ENCODE peak calls at places on chromosomes 12 and 14, in six cellular contexts. One of them, this sample, is unnamed.

GRCh38 chr12:75526655-75527511 is 15.5 kb upstream of the KRR1 start:
- DNase-seq in H1: no peak
- DNase-seq in neuronal stem cell: peak; percentile 24
- DNase-seq in IMR-90: peak; percentile 84
- DNase-seq in mesendoderm: peak; percentile 63
- DNase-seq in H9: peak; percentile 45
- DNase-seq in this sample: no peak

GRCh38 chr14:65332141-65332871 is 80.2 kb upstream of the FUT8 start:
- DNase-seq in H1: no peak
- DNase-seq in neuronal stem cell: no peak
- DNase-seq in IMR-90: no peak
- DNase-seq in mesendoderm: no peak
- DNase-seq in H9: no peak
- DNase-seq in this sample: peak; percentile 23

GRCh38 chr12:108542320-108542719 is 18.7 kb downstream of the SART3 start:
- DNase-seq in H1: no peak
- DNase-seq in neuronal stem cell: no peak
- DNase-seq in IMR-90: peak; percentile 41
- DNase-seq in mesendoderm: no peak
- DNase-seq in H9: no peak
- DNase-seq in this sample: no peak

GRCh38 chr12:45939759-45940158 is 50.6 kb downstream of the SCAF11 start:
- DNase-seq in H1: no peak
- DNase-seq in neuronal stem cell: no peak
- DNase-seq in IMR-90: no peak
- DNase-seq in mesendoderm: no peak
- DNase-seq in H9: no peak
- DNase-seq in this sample: no peak

GRCh38 chr12:108649668-108650067 is 16.0 kb upstream of the SELPLG start:
- DNase-seq in H1: no peak
- DNase-seq in neuronal stem cell: no peak
- DNase-seq in IMR-90: peak; percentile 94
- DNase-seq in mesendoderm: no peak
- DNase-seq in H9: no peak
- DNase-seq in this sample: peak; percentile 27

GRCh38 chr12:6340745-6341438 is 984 bp downstream of the TNFRSF1A start:
- DNase-seq in H1: no peak
- DNase-seq in neuronal stem cell: no peak
- DNase-seq in IMR-90: no peak
- DNase-seq in mesendoderm: no peak
- DNase-seq in H9: no peak
- DNase-seq in this sample: peak; percentile 40

GRCh38 chr14:39302124-39302810 is 68.6 kb downstream of the MIA2 start:
- DNase-seq in H1: no peak
- DNase-seq in neuronal stem cell: no peak
- DNase-seq in IMR-90: no peak
- DNase-seq in mesendoderm: no peak
- DNase-seq in H9: no peak
- DNase-seq in this sample: no peak

GRCh38 chr12:1838223-1838993 is 18.0 kb downstream of the LRTM2 start:
- DNase-seq in H1: no peak
- DNase-seq in neuronal stem cell: no peak
- DNase-seq in IMR-90: no peak
- DNase-seq in mesendoderm: no peak
- DNase-seq in H9: no peak
- DNase-seq in this sample: no peak

GRCh38 chr14:51442513-51443175 is 202.6 kb downstream of the TMX1 start:
- DNase-seq in H1: no peak
- DNase-seq in neuronal stem cell: no peak
- DNase-seq in IMR-90: peak; percentile 99
- DNase-seq in mesendoderm: no peak
- DNase-seq in H9: no peak
- DNase-seq in this sample: peak; percentile 87

GRCh38 chr14:74084277-74085046 is at the start of the genes ALDH6A1 and LIN52:
- DNase-seq in H1: peak; percentile 99
- DNase-seq in neuronal stem cell: peak; percentile 100
- DNase-seq in IMR-90: peak; percentile 100
- DNase-seq in mesendoderm: peak; percentile 100
- DNase-seq in H9: peak; percentile 100
- DNase-seq in this sample: peak; percentile 100

GRCh38 chr14:22326001-22326400 is 263.0 kb downstream of the DAD1 start:
- DNase-seq in H1: no peak
- DNase-seq in neuronal stem cell: no peak
- DNase-seq in IMR-90: no peak
- DNase-seq in mesendoderm: no peak
- DNase-seq in H9: no peak
- DNase-seq in this sample: no peak

GRCh38 chr14:92728781-92729364 is 19.6 kb downstream of the LGMN start:
- DNase-seq in H1: no peak
- DNase-seq in neuronal stem cell: no peak
- DNase-seq in IMR-90: peak; percentile 31
- DNase-seq in mesendoderm: peak; percentile 14
- DNase-seq in H9: no peak
- DNase-seq in this sample: peak; percentile 65

GRCh38 chr14:51789631-51790030 is 70.8 kb upstream of the GNG2 start:
- DNase-seq in H1: no peak
- DNase-seq in neuronal stem cell: no peak
- DNase-seq in IMR-90: no peak
- DNase-seq in mesendoderm: no peak
- DNase-seq in H9: no peak
- DNase-seq in this sample: no peak

GRCh38 chr14:92568621-92569479 is 55.3 kb downstream of the RIN3 start:
- DNase-seq in H1: no peak
- DNase-seq in neuronal stem cell: no peak
- DNase-seq in IMR-90: no peak
- DNase-seq in mesendoderm: no peak
- DNase-seq in H9: no peak
- DNase-seq in this sample: no peak

GRCh38 chr14:32102152-32102787 is 25.2 kb downstream of the ARHGAP5 start:
- DNase-seq in H1: no peak
- DNase-seq in neuronal stem cell: no peak
- DNase-seq in IMR-90: no peak
- DNase-seq in mesendoderm: no peak
- DNase-seq in H9: no peak
- DNase-seq in this sample: no peak

GRCh38 chr14:50035214-50035613 is 81.2 kb downstream of the VCPKMT start:
- DNase-seq in H1: no peak
- DNase-seq in neuronal stem cell: no peak
- DNase-seq in IMR-90: no peak
- DNase-seq in mesendoderm: no peak
- DNase-seq in H9: no peak
- DNase-seq in this sample: peak; percentile 96

GRCh38 chr12:51403744-51404143 is 12.5 kb upstream of the GALNT6 start:
- DNase-seq in H1: no peak
- DNase-seq in neuronal stem cell: no peak
- DNase-seq in IMR-90: no peak
- DNase-seq in mesendoderm: no peak
- DNase-seq in H9: peak; percentile 22
- DNase-seq in this sample: peak; percentile 96

GRCh38 chr12:51401020-51401419 is 9.8 kb upstream of the GALNT6 start:
- DNase-seq in H1: no peak
- DNase-seq in neuronal stem cell: no peak
- DNase-seq in IMR-90: no peak
- DNase-seq in mesendoderm: no peak
- DNase-seq in H9: peak; percentile 24
- DNase-seq in this sample: no peak

GRCh38 chr12:51401486-51401885 is 10.3 kb upstream of the GALNT6 start:
- DNase-seq in H1: no peak
- DNase-seq in neuronal stem cell: no peak
- DNase-seq in IMR-90: no peak
- DNase-seq in mesendoderm: no peak
- DNase-seq in H9: peak; percentile 19
- DNase-seq in this sample: no peak

GRCh38 chr12:51403159-51403558 is 12.0 kb upstream of the GALNT6 start:
- DNase-seq in H1: no peak
- DNase-seq in neuronal stem cell: no peak
- DNase-seq in IMR-90: peak; percentile 36
- DNase-seq in mesendoderm: no peak
- DNase-seq in H9: peak; percentile 14
- DNase-seq in this sample: no peak

GRCh38 chr12:51401900-51402299 is 10.7 kb upstream of the GALNT6 start:
- DNase-seq in H1: no peak
- DNase-seq in neuronal stem cell: no peak
- DNase-seq in IMR-90: no peak
- DNase-seq in mesendoderm: no peak
- DNase-seq in H9: no peak
- DNase-seq in this sample: peak; percentile 66
- H3K4me1 ChIP-seq in H1: no peaks in the 10 kb centered on the region
- H3K4me1 ChIP-seq in neuronal stem cell: no peaks in the 10 kb centered on the region
- H3K4me1 ChIP-seq in IMR-90: no peaks in the 10 kb centered on the region
- H3K4me1 ChIP-seq in mesendoderm: no peaks in the 10 kb centered on the region
- H3K4me1 ChIP-seq in H9: no peaks in the 10 kb centered on the region
- H3K4me1 ChIP-seq in this sample: peaks cover 20% of the 10 kb centered on the region

GRCh38 chr12:65466906-65467305 is 188.4 kb downstream of the MSRB3 start:
- DNase-seq in H1: no peak
- DNase-seq in neuronal stem cell: no peak
- DNase-seq in IMR-90: no peak
- DNase-seq in mesendoderm: no peak
- DNase-seq in H9: no peak
- DNase-seq in this sample: no peak

GRCh38 chr12:65462506-65462905 is 184.0 kb downstream of the MSRB3 start:
- DNase-seq in H1: no peak
- DNase-seq in neuronal stem cell: no peak
- DNase-seq in IMR-90: no peak
- DNase-seq in mesendoderm: no peak
- DNase-seq in H9: no peak
- DNase-seq in this sample: no peak

GRCh38 chr12:65464930-65465329 is 186.4 kb downstream of the MSRB3 start:
- DNase-seq in H1: no peak
- DNase-seq in neuronal stem cell: no peak
- DNase-seq in IMR-90: peak; percentile 96
- DNase-seq in mesendoderm: no peak
- DNase-seq in H9: no peak
- DNase-seq in this sample: no peak

GRCh38 chr12:65463082-65463481 is 184.6 kb downstream of the MSRB3 start:
- DNase-seq in H1: no peak
- DNase-seq in neuronal stem cell: no peak
- DNase-seq in IMR-90: no peak
- DNase-seq in mesendoderm: no peak
- DNase-seq in H9: no peak
- DNase-seq in this sample: no peak

GRCh38 chr12:65465766-65466547 is 187.5 kb downstream of the MSRB3 start:
- DNase-seq in H1: no peak
- DNase-seq in neuronal stem cell: no peak
- DNase-seq in IMR-90: no peak
- DNase-seq in mesendoderm: no peak
- DNase-seq in H9: no peak
- DNase-seq in this sample: no peak
- H2BK120ac ChIP-seq in H1: no peak overlapping the region
- H2BK120ac ChIP-seq in neuronal stem cell: no peak overlapping the region
- H2BK120ac ChIP-seq in IMR-90: peak overlapping the region; percentile 14
- H2BK120ac ChIP-seq in mesendoderm: no peak overlapping the region
- H2BK120ac ChIP-seq in H9: no peak overlapping the region
- H2BK120ac ChIP-seq in this sample: no peak overlapping the region

DNA sequence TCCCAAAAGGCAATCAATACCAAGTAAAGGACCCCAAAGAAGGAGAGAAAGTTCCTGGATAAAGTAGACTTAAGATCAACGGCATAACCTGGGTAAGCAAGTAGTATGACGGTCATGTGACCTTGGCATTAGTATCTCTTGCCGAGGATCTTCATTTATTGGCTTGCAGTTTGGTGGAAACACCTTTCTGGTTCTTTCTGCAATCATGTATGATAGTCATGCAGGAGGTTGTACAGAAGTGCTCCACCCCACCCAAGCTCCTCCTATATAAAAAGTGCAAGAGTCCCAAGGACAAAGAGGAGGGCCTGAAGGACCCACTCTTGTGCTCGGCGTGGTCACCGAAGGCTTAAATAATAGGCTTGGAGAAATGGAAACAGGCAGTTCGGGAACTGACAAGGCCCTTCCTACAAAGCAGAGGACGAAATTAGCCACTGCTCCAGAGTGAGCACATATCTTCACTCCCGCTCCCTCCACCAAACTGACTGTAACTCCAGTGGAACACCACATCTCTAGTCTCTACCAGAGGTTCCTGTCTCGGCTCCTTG is 750 bp downstream of the CS start:
- DNase-seq in H1: no peak
- DNase-seq in neuronal stem cell: no peak
- DNase-seq in IMR-90: peak; percentile 17
- DNase-seq in mesendoderm: peak; percentile 10
- DNase-seq in H9: no peak
- DNase-seq in this sample: peak; percentile 16
- H3K4me1 ChIP-seq in H1: peaks cover 9% of the 10 kb centered on the region
- H3K4me1 ChIP-seq in neuronal stem cell: peaks cover 6% of the 10 kb centered on the region
- H3K4me1 ChIP-seq in IMR-90: peaks cover 9% of the 10 kb centered on the region
- H3K4me1 ChIP-seq in mesendoderm: peaks cover 7% of the 10 kb centered on the region
- H3K4me1 ChIP-seq in H9: no peaks in the 10 kb centered on the region
- H3K4me1 ChIP-seq in this sample: peaks cover 4% of the 10 kb centered on the region

GRCh38 chr12:57835366-57836288 is 10.9 kb downstream of the CTDSP2 start:
- DNase-seq in H1: no peak
- DNase-seq in neuronal stem cell: no peak
- DNase-seq in IMR-90: no peak
- DNase-seq in mesendoderm: no peak
- DNase-seq in H9: no peak
- DNase-seq in this sample: no peak

GRCh38 chr12:57839996-57840395 is 6.5 kb downstream of the CTDSP2 start:
- DNase-seq in H1: no peak
- DNase-seq in neuronal stem cell: no peak
- DNase-seq in IMR-90: no peak
- DNase-seq in mesendoderm: no peak
- DNase-seq in H9: no peak
- DNase-seq in this sample: no peak

GRCh38 chr12:57838594-57839302 is 7.8 kb downstream of the CTDSP2 start:
- DNase-seq in H1: no peak
- DNase-seq in neuronal stem cell: no peak
- DNase-seq in IMR-90: peak; percentile 39
- DNase-seq in mesendoderm: no peak
- DNase-seq in H9: no peak
- DNase-seq in this sample: no peak

GRCh38 chr12:57836442-57837375 is 9.8 kb downstream of the CTDSP2 start:
- DNase-seq in H1: no peak
- DNase-seq in neuronal stem cell: no peak
- DNase-seq in IMR-90: peak; percentile 86
- DNase-seq in mesendoderm: peak; percentile 86
- DNase-seq in H9: peak; percentile 82
- DNase-seq in this sample: no peak

DNA sequence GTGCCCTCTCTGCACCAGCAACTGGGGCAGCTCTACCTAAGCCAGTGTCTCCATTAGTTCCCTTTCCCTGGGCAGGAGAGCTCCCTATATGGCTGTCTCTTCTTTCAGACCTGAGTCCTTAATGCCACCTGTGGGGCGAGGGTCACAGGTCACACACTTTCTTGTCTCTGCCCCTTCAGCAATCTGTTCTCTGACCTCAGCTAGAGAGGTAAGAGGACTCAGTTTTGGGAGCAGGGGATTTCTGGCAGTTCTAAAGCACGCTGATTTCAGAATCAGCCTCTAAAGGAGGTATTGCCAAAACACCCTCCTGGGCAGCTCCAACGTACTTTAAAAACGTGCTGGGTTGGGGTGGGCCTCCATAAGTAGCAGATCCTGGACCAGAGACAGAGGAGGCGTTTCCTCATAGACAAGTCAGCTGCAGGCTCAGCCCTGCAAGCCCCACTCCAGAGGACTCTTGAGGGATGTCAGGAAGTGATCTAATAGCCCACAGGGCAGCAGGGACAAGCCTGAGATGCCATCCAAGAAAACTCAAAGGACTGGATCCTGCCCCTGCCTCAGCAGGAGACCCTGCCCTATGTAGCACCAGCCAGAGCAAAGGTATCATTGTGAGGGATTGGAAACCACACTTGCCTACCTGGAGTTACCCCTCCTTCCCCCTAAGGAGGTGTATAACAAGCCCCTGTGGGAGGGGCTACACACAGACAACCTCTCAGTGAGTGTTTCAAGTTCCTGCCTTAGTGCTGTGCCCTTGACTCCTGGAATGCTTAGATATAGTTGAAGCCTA is 8.6 kb downstream of the CTDSP2 start:
- DNase-seq in H1: no peak
- DNase-seq in neuronal stem cell: no peak
- DNase-seq in IMR-90: peak; percentile 78
- DNase-seq in mesendoderm: peak; percentile 85
- DNase-seq in H9: peak; percentile 77
- DNase-seq in this sample: no peak
- H2BK120ac ChIP-seq in H1: no peak overlapping the region
- H2BK120ac ChIP-seq in neuronal stem cell: no peak overlapping the region
- H2BK120ac ChIP-seq in IMR-90: peak overlapping the region; percentile 56
- H2BK120ac ChIP-seq in mesendoderm: no peak overlapping the region
- H2BK120ac ChIP-seq in H9: no peak overlapping the region
- H2BK120ac ChIP-seq in this sample: no peak overlapping the region

This sample was measured in trophoblast cell.